ENCODE peak calls at places on chromosomes 13 and 19, in seven cellular contexts. O is glutamatergic neuron, B is choroid plexus epithelial cell, H is activated B cell treated with CpG ODN at 0.5 μM for 24 hours, G is NCI-H774, T is putamen, W is GM03348. C is an unnamed sample.

GRCh38 chr19:35211545-35212230 is 16.9 kb downstream of the FAM187B start:
- DNase-seq in O (no peak), B (no peak), H (no peak), G (no peak), T (no peak), W (no peak), C (peak; percentile 63)

GRCh38 chr19:15895876-15896430 is 1.9 kb downstream of the CYP4F2 start:
- DNase-seq in O (no peak), B (no peak), H (no peak), G (no peak), T (no peak), W (no peak), C (no peak)

GRCh38 chr13:95620498-95621140 is 23.9 kb downstream of the DZIP1 start:
- DNase-seq in O (no peak), B (no peak), H (no peak), G (no peak), T (no peak), W (no peak), C (no peak)

GRCh38 chr13:45695198-45695730 is 6.9 kb upstream of the CBY2 start:
- DNase-seq in O (no peak), B (no peak), H (no peak), G (no peak), T (no peak), W (no peak), C (no peak)

GRCh38 chr19:58476498-58477015 is 405 bp downstream of the ZNF446 start:
- DNase-seq in O (no peak), B (peak; percentile 23), H (no peak), G (no peak), T (no peak), W (peak; percentile 39), C (peak; percentile 12)

GRCh38 chr19:39145180-39145953 is 19.8 kb downstream of the PAK4 start:
- DNase-seq in O (no peak), B (no peak), H (no peak), G (no peak), T (peak; percentile 72), W (no peak), C (no peak)

GRCh38 chr19:14553042-14553938 is 18.6 kb downstream of the NDUFB7 start:
- DNase-seq in O (no peak), B (no peak), H (no peak), G (no peak), T (no peak), W (no peak), C (no peak)

GRCh38 chr19:1252221-1252817 is 3.9 kb downstream of the MIDN start:
- DNase-seq in O (no peak), B (peak; percentile 90), H (peak; percentile 49), G (no peak), T (peak; percentile 91), W (peak; percentile 88), C (peak; percentile 86)

GRCh38 chr13:85665286-85665685 is 133.9 kb downstream of the SLITRK6 start:
- DNase-seq in O (no peak), B (peak; percentile 22), H (no peak), G (no peak), T (no peak), W (no peak), C (no peak)

GRCh38 chr19:39127812-39128510 is 2.4 kb downstream of the PAK4 start:
- DNase-seq in O (no peak), B (no peak), H (no peak), G (no peak), T (no peak), W (no peak), C (no peak)

GRCh38 chr19:5090780-5091575 is 122.1 kb downstream of the KDM4B start:
- DNase-seq in O (no peak), B (peak; percentile 44), H (no peak), G (no peak), T (no peak), W (peak; percentile 81), C (no peak)

GRCh38 chr13:42685762-42686560 is 95.4 kb upstream of the FAM216B start:
- DNase-seq in O (no peak), B (peak; percentile 33), H (no peak), G (no peak), T (no peak), W (no peak), C (no peak)

GRCh38 chr19:2015611-2015950 is at the start of gene BTBD2:
- DNase-seq in O (peak; percentile 61), B (peak; percentile 88), H (no peak), G (peak; percentile 61), T (peak; percentile 87), W (peak; percentile 87), C (peak; percentile 57)

GRCh38 chr19:41316306-41316920 is 6.4 kb downstream of the CCDC97 start:
- DNase-seq in O (no peak), B (no peak), H (no peak), G (no peak), T (no peak), W (no peak), C (no peak)

GRCh38 chr13:113211774-113212173 is 2.4 kb downstream of the CUL4A start:
- DNase-seq in O (peak; percentile 60), B (no peak), H (no peak), G (no peak), T (no peak), W (no peak), C (no peak)

GRCh38 chr13:91167706-91168459 is 179.6 kb upstream of the MIR17HG start:
- DNase-seq in O (no peak), B (no peak), H (no peak), G (no peak), T (no peak), W (no peak), C (no peak)